ENCODE peak calls at places on chromosomes 11 and 22, in six cellular contexts. H is stimulated activated CD8-positive, alpha-beta memory T cell treated with anti-CD3 and anti-CD28 coated beads, Interleukin-15, amount 100 ng/mL, for 24 hours; L is mesendoderm; S is Calu3; Y is A549; D is AG10803. G is an unnamed sample.

GRCh38 chr11:93765551-93765950 is 18.5 kb upstream of the MED17 start:
- DNase-seq in Y (no peak), D (no peak), L (peak; percentile 94), H (no peak), S (no peak), G (no peak)

GRCh38 chr11:30758946-30759501 is 172.9 kb upstream of the MPPED2 start:
- DNase-seq in Y (no peak), D (no peak), S (no peak), H (no peak), L (no peak), G (no peak)

GRCh38 chr22:46183733-46184132 is 33.4 kb downstream of the PPARA start:
- DNase-seq in D (no peak), S (no peak), L (no peak), Y (no peak), H (no peak), G (no peak)

GRCh38 chr11:64165842-64166635 is at the start of gene MACROD1:
- DNase-seq in Y (peak; percentile 79), H (peak; percentile 73), S (peak; percentile 94), D (peak; percentile 76), L (peak; percentile 94), G (peak; percentile 95)

GRCh38 chr11:1013628-1013935 is 22.9 kb downstream of the MUC6 start:
- DNase-seq in L (no peak), S (no peak), H (no peak), D (no peak), Y (no peak), G (no peak)

GRCh38 chr11:96827164-96827563 is 437.4 kb downstream of the JRKL start:
- DNase-seq in H (no peak), L (peak; percentile 61), D (no peak), S (no peak), Y (no peak), G (peak; percentile 10)

GRCh38 chr22:39622881-39623367 is 52.4 kb downstream of the CACNA1I start:
- DNase-seq in S (peak; percentile 73), H (peak; percentile 50), L (peak; percentile 67), Y (peak; percentile 18), D (peak; percentile 12), G (peak; percentile 46)

GRCh38 chr11:2148253-2149000 is 9.2 kb upstream of the IGF2 start:
- DNase-seq in Y (no peak), D (no peak), S (no peak), L (no peak), H (no peak), G (no peak)

GRCh38 chr11:7522546-7522945 is 8.7 kb downstream of the PPFIBP2 start:
- DNase-seq in Y (no peak), L (no peak), D (no peak), H (no peak), S (no peak), G (no peak)

GRCh38 chr11:47991266-47991830 is 11.0 kb downstream of the PTPRJ start:
- DNase-seq in Y (no peak), D (no peak), H (no peak), L (peak; percentile 90), S (peak; percentile 72), G (no peak)

GRCh38 chr11:108929241-108929640 is 264.4 kb downstream of the DDX10 start:
- DNase-seq in D (peak; percentile 97), H (no peak), L (no peak), S (no peak), Y (peak; percentile 61), G (peak; percentile 50)

GRCh38 chr11:73661035-73661628 is 14.8 kb downstream of the PLEKHB1 start:
- DNase-seq in S (peak; percentile 82), D (peak; percentile 77), Y (peak; percentile 99), H (peak; percentile 66), L (peak; percentile 93), G (peak; percentile 94)

GRCh38 chr22:23713696-23714595 is 23.1 kb downstream of the RGL4 start:
- DNase-seq in S (no peak), L (no peak), D (no peak), Y (no peak), H (no peak), G (no peak)

GRCh38 chr11:95625164-95626017 is 164.2 kb downstream of the FAM76B start:
- DNase-seq in H (no peak), D (no peak), Y (no peak), S (no peak), L (no peak), G (no peak)

GRCh38 chr11:27331984-27332383 is 31.0 kb downstream of the CCDC34 start:
- DNase-seq in S (no peak), D (peak; percentile 45), H (no peak), L (peak; percentile 83), Y (no peak), G (peak; percentile 36)

GRCh38 chr11:128054323-128054910 is 532.9 kb downstream of the ETS1 start:
- DNase-seq in Y (no peak), H (no peak), L (no peak), D (peak; percentile 78), S (no peak), G (peak; percentile 28)

GRCh38 chr11:65563606-65564005 is 5.4 kb upstream of the LTBP3 start:
- DNase-seq in D (no peak), S (no peak), L (no peak), Y (no peak), H (no peak), G (no peak)

GRCh38 chr11:1569251-1569780 is 2.8 kb downstream of the DUSP8 start:
- DNase-seq in Y (no peak), L (no peak), D (no peak), S (no peak), H (no peak), G (no peak)

GRCh38 chr11:19405966-19406365 is 165.2 kb upstream of the E2F8 start:
- DNase-seq in S (no peak), Y (no peak), D (no peak), L (no peak), H (no peak), G (no peak)

GRCh38 chr11:119047205-119047604 is 9.8 kb downstream of the HYOU1 start:
- DNase-seq in D (no peak), L (no peak), H (no peak), Y (no peak), S (no peak), G (no peak)

GRCh38 chr11:8697056-8697455 is 14.5 kb downstream of the RPL27A start:
- DNase-seq in H (no peak), Y (no peak), D (no peak), L (no peak), S (no peak), G (no peak)

GRCh38 chr11:110081462-110082233 is 11.5 kb upstream of the ZC3H12C start:
- DNase-seq in L (no peak), D (no peak), S (no peak), Y (no peak), H (no peak), G (no peak)

GRCh38 chr11:118838905-118839553 is 44.7 kb upstream of the CXCR5 start:
- DNase-seq in H (no peak), D (peak; percentile 18), Y (no peak), S (no peak), L (no peak), G (no peak)

GRCh38 chr11:134978388-134979088 is 566.5 kb upstream of the B3GAT1 start:
- DNase-seq in D (no peak), Y (no peak), H (no peak), L (peak; percentile 55), S (no peak), G (no peak)

GRCh38 chr11:12090061-12090572 is 20.3 kb upstream of the MICAL2 start:
- DNase-seq in H (no peak), Y (no peak), D (peak; percentile 76), L (peak; percentile 41), S (peak; percentile 60), G (peak; percentile 34)

GRCh38 chr11:8262552-8263108 is 1.0 kb downstream of the LMO1 start:
- DNase-seq in L (peak; percentile 76), S (peak; percentile 24), D (peak; percentile 44), H (no peak), Y (peak; percentile 41), G (peak; percentile 88)

GRCh38 chr11:45211732-45212131 is 65.3 kb downstream of the PRDM11 start:
- DNase-seq in S (no peak), Y (no peak), H (no peak), L (no peak), D (no peak), G (no peak)

GRCh38 chr22:37244114-37244921 is at the start of gene RAC2:
- DNase-seq in H (peak; percentile 77), L (peak; percentile 58), D (peak; percentile 60), S (peak; percentile 79), Y (no peak), G (no peak)

GRCh38 chr11:45091563-45092392 is 54.7 kb upstream of the PRDM11 start:
- DNase-seq in D (peak; percentile 77), L (peak; percentile 95), Y (no peak), S (no peak), H (no peak), G (peak; percentile 81)

GRCh38 chr11:31809857-31810778 is 1.0 kb downstream of the PAX6 start:
- DNase-seq in D (peak; percentile 46), Y (peak; percentile 51), L (peak; percentile 74), S (peak; percentile 41), H (no peak), G (peak; percentile 63)

GRCh38 chr22:38082986-38083710 is 836 bp downstream of the SLC16A8 start:
- DNase-seq in D (no peak), Y (no peak), L (no peak), H (no peak), S (no peak), G (no peak)